ENCODE peak calls at places on chromosomes 3 and 15, in four cellular contexts. One of them, this sample, is unnamed.

GRCh38 chr3:98814799-98815450 is 51.8 kb downstream of the ST3GAL6 start:
- DNase-seq in CD8-positive, alpha-beta memory T cell: no peak
- DNase-seq in stimulated activated CD4-positive, alpha-beta T cell treated with anti-CD3 and anti-CD28 coated beads, Interleukin-1b, Interleukin-23, amount 100 ng/mL, for 24 hours: no peak
- DNase-seq in PC-3: peak
- DNase-seq in this sample: no peak

GRCh38 chr3:59573911-59574310 is 524.1 kb upstream of the CFAP20DC start:
- DNase-seq in CD8-positive, alpha-beta memory T cell: no peak
- DNase-seq in PC-3: peak
- DNase-seq in stimulated activated CD4-positive, alpha-beta T cell treated with anti-CD3 and anti-CD28 coated beads, Interleukin-1b, Interleukin-23, amount 100 ng/mL, for 24 hours: no peak
- DNase-seq in this sample: no peak

GRCh38 chr15:101051291-101052030 is 132.3 kb downstream of the LRRK1 start:
- DNase-seq in stimulated activated CD4-positive, alpha-beta T cell treated with anti-CD3 and anti-CD28 coated beads, Interleukin-1b, Interleukin-23, amount 100 ng/mL, for 24 hours: no peak
- DNase-seq in PC-3: no peak
- DNase-seq in CD8-positive, alpha-beta memory T cell: no peak
- DNase-seq in this sample: no peak

GRCh38 chr3:172329070-172329469 is 119.2 kb downstream of the GHSR start:
- DNase-seq in PC-3: no peak
- DNase-seq in CD8-positive, alpha-beta memory T cell: no peak
- DNase-seq in stimulated activated CD4-positive, alpha-beta T cell treated with anti-CD3 and anti-CD28 coated beads, Interleukin-1b, Interleukin-23, amount 100 ng/mL, for 24 hours: no peak
- DNase-seq in this sample: no peak

GRCh38 chr3:191523099-191523498 is 62.1 kb downstream of the PYDC2 start:
- DNase-seq in stimulated activated CD4-positive, alpha-beta T cell treated with anti-CD3 and anti-CD28 coated beads, Interleukin-1b, Interleukin-23, amount 100 ng/mL, for 24 hours: no peak
- DNase-seq in PC-3: no peak
- DNase-seq in CD8-positive, alpha-beta memory T cell: no peak
- DNase-seq in this sample: peak

GRCh38 chr3:133452603-133453313 is 52.9 kb downstream of the BFSP2 start:
- DNase-seq in PC-3: peak
- DNase-seq in stimulated activated CD4-positive, alpha-beta T cell treated with anti-CD3 and anti-CD28 coated beads, Interleukin-1b, Interleukin-23, amount 100 ng/mL, for 24 hours: no peak
- DNase-seq in CD8-positive, alpha-beta memory T cell: no peak
- DNase-seq in this sample: no peak

GRCh38 chr15:66229790-66230460 is 23.6 kb downstream of the MEGF11 start:
- DNase-seq in CD8-positive, alpha-beta memory T cell: no peak
- DNase-seq in stimulated activated CD4-positive, alpha-beta T cell treated with anti-CD3 and anti-CD28 coated beads, Interleukin-1b, Interleukin-23, amount 100 ng/mL, for 24 hours: no peak
- DNase-seq in PC-3: no peak
- DNase-seq in this sample: no peak

GRCh38 chr3:17038141-17038540 is 153.4 kb downstream of the PLCL2 start:
- DNase-seq in PC-3: no peak
- DNase-seq in stimulated activated CD4-positive, alpha-beta T cell treated with anti-CD3 and anti-CD28 coated beads, Interleukin-1b, Interleukin-23, amount 100 ng/mL, for 24 hours: no peak
- DNase-seq in CD8-positive, alpha-beta memory T cell: no peak
- DNase-seq in this sample: no peak

GRCh38 chr3:141103067-141103466 is 51.9 kb downstream of the SPSB4 start:
- DNase-seq in CD8-positive, alpha-beta memory T cell: no peak
- DNase-seq in PC-3: no peak
- DNase-seq in stimulated activated CD4-positive, alpha-beta T cell treated with anti-CD3 and anti-CD28 coated beads, Interleukin-1b, Interleukin-23, amount 100 ng/mL, for 24 hours: no peak
- DNase-seq in this sample: no peak

GRCh38 chr3:55455915-55456314 is 31.2 kb downstream of the WNT5A start:
- DNase-seq in CD8-positive, alpha-beta memory T cell: no peak
- DNase-seq in PC-3: no peak
- DNase-seq in stimulated activated CD4-positive, alpha-beta T cell treated with anti-CD3 and anti-CD28 coated beads, Interleukin-1b, Interleukin-23, amount 100 ng/mL, for 24 hours: no peak
- DNase-seq in this sample: no peak

GRCh38 chr3:30934208-30934550 is 39.7 kb upstream of the GADL1 start:
- DNase-seq in stimulated activated CD4-positive, alpha-beta T cell treated with anti-CD3 and anti-CD28 coated beads, Interleukin-1b, Interleukin-23, amount 100 ng/mL, for 24 hours: no peak
- DNase-seq in CD8-positive, alpha-beta memory T cell: no peak
- DNase-seq in PC-3: peak
- DNase-seq in this sample: peak

GRCh38 chr3:140386357-140387100 is 291.3 kb upstream of the TRIM42 start:
- DNase-seq in PC-3: no peak
- DNase-seq in CD8-positive, alpha-beta memory T cell: no peak
- DNase-seq in stimulated activated CD4-positive, alpha-beta T cell treated with anti-CD3 and anti-CD28 coated beads, Interleukin-1b, Interleukin-23, amount 100 ng/mL, for 24 hours: no peak
- DNase-seq in this sample: peak

GRCh38 chr15:48394172-48394571 is 62.9 kb downstream of the DUT start:
- DNase-seq in stimulated activated CD4-positive, alpha-beta T cell treated with anti-CD3 and anti-CD28 coated beads, Interleukin-1b, Interleukin-23, amount 100 ng/mL, for 24 hours: no peak
- DNase-seq in PC-3: no peak
- DNase-seq in CD8-positive, alpha-beta memory T cell: no peak
- DNase-seq in this sample: no peak

GRCh38 chr15:22878103-22878502 is 39.6 kb downstream of the NIPA2 start:
- DNase-seq in PC-3: no peak
- DNase-seq in CD8-positive, alpha-beta memory T cell: no peak
- DNase-seq in stimulated activated CD4-positive, alpha-beta T cell treated with anti-CD3 and anti-CD28 coated beads, Interleukin-1b, Interleukin-23, amount 100 ng/mL, for 24 hours: no peak
- DNase-seq in this sample: no peak

GRCh38 chr3:148943531-148944200 is 47.7 kb upstream of the GYG1 start:
- DNase-seq in stimulated activated CD4-positive, alpha-beta T cell treated with anti-CD3 and anti-CD28 coated beads, Interleukin-1b, Interleukin-23, amount 100 ng/mL, for 24 hours: no peak
- DNase-seq in CD8-positive, alpha-beta memory T cell: peak
- DNase-seq in PC-3: peak
- DNase-seq in this sample: peak

GRCh38 chr15:64622410-64623260 is 152.8 kb downstream of the RBPMS2 start:
- DNase-seq in PC-3: no peak
- DNase-seq in CD8-positive, alpha-beta memory T cell: peak
- DNase-seq in stimulated activated CD4-positive, alpha-beta T cell treated with anti-CD3 and anti-CD28 coated beads, Interleukin-1b, Interleukin-23, amount 100 ng/mL, for 24 hours: no peak
- DNase-seq in this sample: no peak

GRCh38 chr3:52925405-52926313 is 28.3 kb upstream of the STIMATE start:
- DNase-seq in stimulated activated CD4-positive, alpha-beta T cell treated with anti-CD3 and anti-CD28 coated beads, Interleukin-1b, Interleukin-23, amount 100 ng/mL, for 24 hours: no peak
- DNase-seq in CD8-positive, alpha-beta memory T cell: no peak
- DNase-seq in PC-3: no peak
- DNase-seq in this sample: no peak

This sample was measured in DMS53.